ENCODE peak calls at places on chromosomes 4 and X, in six cellular contexts. J is NCI-H460, A is HT1080, R is COR-L47, G is cardiac muscle cell, Y is adipocyte. C is an unnamed sample.

GRCh38 chr4:120693817-120694216 is 228.7 kb downstream of the PRDM5 start:
- DNase-seq in J (no peak), A (no peak), R (no peak), G (no peak), Y (no peak), C (no peak)

GRCh38 chrX:13078739-13079444 is 34.5 kb upstream of the FAM9C start:
- DNase-seq in J (no peak), A (peak), R (no peak), G (peak), Y (peak), C (no peak)

GRCh38 chr4:87114245-87115062 is 106.0 kb downstream of the KLHL8 start:
- DNase-seq in J (no peak), A (no peak), R (no peak), G (no peak), Y (no peak), C (peak)

GRCh38 chr4:163693776-163694175 is 199.3 kb downstream of the TMA16 start:
- DNase-seq in J (no peak), A (peak), R (no peak), G (no peak), Y (no peak), C (no peak)

GRCh38 chr4:114479595-114479994 is 119.0 kb upstream of the UGT8 start:
- DNase-seq in J (no peak), A (no peak), R (peak), G (no peak), Y (no peak), C (no peak)

GRCh38 chrX:15567886-15568616 is 32.7 kb downstream of the ACE2 start:
- DNase-seq in J (no peak), A (no peak), R (no peak), G (peak), Y (peak), C (no peak)

GRCh38 chr4:171813195-171813955 is at the start of gene GALNTL6:
- DNase-seq in J (no peak), A (no peak), R (peak), G (peak), Y (peak), C (peak)

GRCh38 chrX:123756320-123756719 is 23.5 kb upstream of the THOC2 start:
- DNase-seq in J (no peak), A (no peak), R (no peak), G (peak), Y (peak), C (no peak)

GRCh38 chr4:120084327-120084726 is 17.7 kb upstream of the MAD2L1 start:
- DNase-seq in J (no peak), A (no peak), R (no peak), G (no peak), Y (no peak), C (no peak)

GRCh38 chr4:12679217-12679616 is 804.9 kb downstream of the RAB28 start:
- DNase-seq in J (no peak), A (no peak), R (no peak), G (peak), Y (no peak), C (peak)

GRCh38 chrX:114798902-114799301 is 215.0 kb downstream of the HTR2C start:
- DNase-seq in J (peak), A (peak), R (no peak), G (peak), Y (peak), C (no peak)

GRCh38 chrX:115689931-115690330 is 129.0 kb downstream of the PLS3 start:
- DNase-seq in J (no peak), A (no peak), R (no peak), G (peak), Y (peak), C (no peak)

GRCh38 chr4:26458104-26458503 is 32.2 kb downstream of the CCKAR start:
- DNase-seq in J (no peak), A (peak), R (no peak), G (no peak), Y (peak), C (no peak)

GRCh38 chrX:45479835-45480422 is 279.3 kb upstream of the DIPK2B start:
- DNase-seq in J (peak), A (peak), R (no peak), G (peak), Y (peak), C (no peak)

GRCh38 chrX:53284684-53285447 is 3.5 kb upstream of the IQSEC2 start:
- DNase-seq in J (peak), A (peak), R (peak), G (peak), Y (peak), C (peak)

C was measured in iPS-NIHi11.